ENCODE peak calls at places on chromosomes 4 and X, in six cellular contexts. E, D, Z, G, X and W are unnamed samples.
A peak's percentile ranks its signal among the peaks of the same experiment; 100 is the strongest.

GRCh38 chr4:147509386-147509785 is 28.5 kb downstream of the EDNRA start:
- DNase-seq in D (no peak), Z (no peak), X (no peak), E (no peak), G (no peak), W (no peak)

GRCh38 chr4:16083217-16084191 is at the start of gene PROM1:
- DNase-seq in Z (no peak), X (no peak), D (peak; percentile 37), G (no peak), E (no peak), W (no peak)

GRCh38 chr4:176769519-176769918 is 23.2 kb downstream of the VEGFC start:
- DNase-seq in X (no peak), E (no peak), G (peak; percentile 87), Z (no peak), D (no peak), W (no peak)

GRCh38 chr4:87278335-87278794 is 44.3 kb downstream of the HSD17B13 start:
- DNase-seq in D (no peak), Z (no peak), G (no peak), E (no peak), X (no peak), W (no peak)

GRCh38 chr4:57122959-57123358 is 12.8 kb upstream of the IGFBP7 start:
- DNase-seq in X (no peak), G (no peak), E (no peak), Z (no peak), D (no peak), W (no peak)

GRCh38 chr4:27009539-27009938 is 148.9 kb downstream of the STIM2 start:
- DNase-seq in Z (no peak), E (no peak), G (peak; percentile 10), X (no peak), D (no peak), W (no peak)

GRCh38 chrX:45036161-45036560 is 163.2 kb downstream of the KDM6A start:
- DNase-seq in E (no peak), G (no peak), X (no peak), D (no peak), Z (no peak), W (no peak)

GRCh38 chr4:92235741-92236140 is 68.0 kb upstream of the GRID2 start:
- DNase-seq in D (no peak), E (no peak), X (no peak), G (no peak), Z (no peak), W (no peak)

GRCh38 chrX:1609311-1609710 is 5.5 kb upstream of the ASMT start:
- DNase-seq in E (no peak), G (no peak), Z (no peak), D (no peak), X (no peak), W (no peak)

GRCh38 chr4:114277690-114278089 is 298.2 kb upstream of the ARSJ start:
- DNase-seq in X (no peak), G (peak; percentile 29), E (no peak), D (no peak), Z (no peak), W (no peak)

DNA sequence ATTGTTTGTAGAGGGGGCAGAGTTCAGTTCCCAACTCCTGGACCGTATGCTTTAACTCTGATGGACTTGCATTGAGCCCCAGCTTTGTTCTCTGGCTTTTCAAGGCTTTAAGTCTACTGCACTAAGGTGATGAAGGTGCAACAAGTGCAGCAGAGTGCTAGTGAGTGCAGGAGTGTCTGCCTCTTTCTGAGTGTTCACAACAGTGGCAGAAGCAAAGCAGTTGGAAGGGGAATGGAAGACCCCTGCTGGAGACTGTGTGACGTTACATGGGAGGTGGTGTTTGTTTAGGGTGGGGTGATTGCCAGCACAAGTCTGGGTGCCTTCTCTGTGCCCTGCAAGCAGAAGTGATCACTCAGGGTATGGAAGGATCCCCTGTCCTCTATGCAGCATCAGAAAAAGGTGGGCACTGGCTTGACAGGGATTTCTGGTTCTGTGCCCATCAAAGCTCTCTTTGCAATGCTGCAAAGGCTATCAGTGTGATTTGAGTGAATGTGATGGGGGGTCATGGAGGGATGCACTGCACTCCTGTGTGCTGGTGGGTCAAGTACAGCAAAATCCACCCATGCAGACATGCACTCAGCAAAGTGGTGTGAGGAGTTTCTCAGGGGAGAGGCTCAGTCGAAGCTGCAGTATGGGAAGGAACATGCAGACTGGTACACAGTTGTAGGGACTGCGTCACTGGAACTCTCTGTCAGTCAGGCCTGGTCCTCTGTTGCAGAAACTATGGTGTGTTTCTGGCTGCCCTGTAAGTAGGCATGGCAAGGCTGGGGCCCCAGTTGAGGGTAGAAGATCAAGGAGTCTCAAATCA is 70.9 kb upstream of the UGT2B7 start:
- DNase-seq in G (no peak), E (no peak), Z (no peak), D (peak; percentile 2), X (no peak), W (no peak)
- TF ChIP-seq CTCF in G (no peak), E (no peak), Z (no peak), D (peak; percentile 55), X (no peak), W (no peak)

GRCh38 chrX:17553451-17553850 is 178.5 kb downstream of the NHS start:
- DNase-seq in X (no peak), G (no peak), Z (no peak), E (no peak), D (no peak), W (no peak)

GRCh38 chrX:17547658-17548057 is 172.7 kb downstream of the NHS start:
- DNase-seq in Z (no peak), X (peak; percentile 63), E (no peak), G (no peak), D (peak; percentile 39), W (no peak)

GRCh38 chrX:17552251-17552650 is 177.3 kb downstream of the NHS start:
- DNase-seq in G (no peak), X (no peak), E (no peak), D (no peak), Z (no peak), W (no peak)

GRCh38 chrX:17549005-17549685 is 174.1 kb downstream of the NHS start:
- DNase-seq in X (no peak), Z (no peak), G (no peak), E (no peak), D (no peak), W (no peak)

DNA sequence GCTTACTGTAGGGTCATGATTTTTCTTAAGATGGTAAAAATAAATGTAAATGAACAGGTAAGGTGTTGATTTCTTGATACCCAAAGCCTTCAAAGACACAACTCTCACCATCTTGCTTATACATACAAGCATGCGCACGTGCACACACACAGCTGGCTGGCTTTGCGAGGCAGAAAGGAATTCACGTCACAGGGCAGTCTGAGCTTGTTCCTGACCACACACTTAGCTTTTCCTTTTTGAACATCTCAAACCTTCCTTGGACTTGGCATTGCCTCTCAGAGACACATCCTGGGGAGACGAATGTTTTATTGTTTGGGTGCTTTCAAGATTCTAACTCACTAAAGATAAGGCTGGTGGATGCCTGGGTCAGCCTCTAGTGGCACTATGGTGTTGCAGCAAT is 175.0 kb downstream of the NHS start:
- DNase-seq in Z (no peak), D (no peak), E (no peak), X (no peak), G (no peak), W (no peak)
- TF ChIP-seq CTCF in Z (no peak), D (no peak), E (no peak), X (no peak), G (no peak), W (no peak)

GRCh38 chrX:119696251-119696890 is 3.4 kb upstream of the SEPTIN6 start:
- DNase-seq in Z (no peak), D (no peak), E (no peak), G (no peak), X (no peak), W (no peak)

GRCh38 chrX:119693996-119694451 is 1.1 kb upstream of the SEPTIN6 start:
- DNase-seq in E (no peak), D (no peak), X (no peak), G (no peak), Z (peak; percentile 43), W (no peak)

GRCh38 chrX:119693032-119693995 is at the start of gene SEPTIN6:
- DNase-seq in E (peak; percentile 77), X (peak; percentile 43), Z (peak; percentile 87), G (no peak), D (peak; percentile 51), W (peak; percentile 88)

GRCh38 chrX:119695535-119696050 is 2.6 kb upstream of the SEPTIN6 start:
- DNase-seq in D (no peak), X (no peak), G (no peak), Z (no peak), E (no peak), W (no peak)

DNA sequence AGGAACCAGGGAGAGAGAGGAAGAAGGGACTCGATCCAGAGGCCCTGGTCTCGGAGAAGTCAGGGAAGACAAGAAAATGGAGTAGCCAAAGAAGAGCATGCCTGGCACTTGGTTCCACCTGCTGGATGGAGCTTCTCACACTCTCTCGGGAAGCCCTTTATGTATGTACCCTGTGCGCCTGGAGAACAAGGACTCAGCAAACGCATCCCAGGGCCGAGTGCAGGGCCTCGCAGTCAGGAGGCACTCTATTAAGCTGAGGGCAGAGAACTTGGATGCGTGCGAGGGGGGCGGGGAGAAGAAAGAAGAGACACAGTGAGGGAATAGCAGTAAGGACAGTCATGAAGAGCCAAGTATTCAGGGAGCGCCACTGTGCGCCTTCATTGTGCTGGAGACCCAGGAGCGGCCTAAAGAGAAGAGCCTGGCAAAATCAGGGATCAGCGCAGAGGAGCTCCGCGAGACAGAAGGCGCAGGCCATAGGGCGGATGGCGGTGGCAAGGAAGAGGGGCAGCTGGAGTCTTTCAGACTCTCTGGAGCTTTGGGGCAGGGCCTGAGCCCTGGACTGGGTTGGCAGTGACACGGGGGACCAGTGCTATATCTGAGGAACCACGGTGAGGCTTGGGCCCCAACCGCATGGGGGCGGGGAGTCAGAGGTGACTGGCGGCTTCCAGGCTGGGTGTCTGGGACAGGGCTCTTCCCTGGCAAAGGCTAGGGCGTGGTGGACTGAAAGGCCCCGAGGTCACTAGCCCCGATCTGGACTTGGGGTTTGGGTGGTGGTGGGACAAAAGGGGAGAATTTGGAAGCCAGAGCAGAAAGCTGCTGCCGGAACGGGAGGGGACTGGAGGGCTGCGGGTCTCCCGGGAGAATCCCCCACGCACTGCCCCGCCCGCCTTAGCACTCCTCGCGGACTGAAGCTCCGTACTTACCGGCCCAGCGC is 1.9 kb upstream of the SEPTIN6 start:
- DNase-seq in D (no peak), E (no peak), Z (no peak), X (no peak), G (no peak), W (no peak)
- TF ChIP-seq CTCF in D (no peak), E (no peak), Z (no peak), X (no peak), G (no peak), W (peak; percentile 30)

GRCh38 chr4:23779422-23779821 is 110.4 kb downstream of the PPARGC1A start:
- DNase-seq in G (no peak), E (no peak), D (no peak), Z (no peak), X (no peak), W (no peak)

GRCh38 chr4:23773884-23774636 is 115.8 kb downstream of the PPARGC1A start:
- DNase-seq in Z (no peak), E (no peak), D (no peak), X (no peak), G (no peak), W (no peak)

GRCh38 chr4:23774932-23775331 is 114.9 kb downstream of the PPARGC1A start:
- DNase-seq in Z (no peak), G (no peak), D (no peak), X (no peak), E (no peak), W (no peak)

GRCh38 chr4:23779839-23780238 is 110.0 kb downstream of the PPARGC1A start:
- DNase-seq in E (no peak), G (no peak), D (no peak), X (no peak), Z (no peak), W (no peak)

DNA sequence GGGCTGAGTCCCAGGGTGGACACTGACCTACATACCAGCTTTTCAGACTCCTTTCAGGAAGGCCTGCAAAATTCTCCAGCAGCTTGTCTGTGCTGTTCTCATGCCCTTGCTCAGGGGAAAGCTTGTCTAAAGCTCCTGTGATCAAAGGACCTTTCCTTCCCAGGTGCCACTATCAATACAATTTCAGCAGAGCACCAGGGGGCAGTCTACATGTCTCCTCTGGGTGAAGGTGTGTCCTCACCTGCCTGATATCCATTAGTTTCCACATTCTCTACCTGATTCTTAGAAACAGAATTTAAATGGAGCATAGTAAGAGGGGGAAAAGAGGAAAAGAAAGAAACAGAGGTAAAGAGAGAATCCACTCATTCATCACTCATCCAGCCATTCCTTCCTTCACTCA is 114.2 kb downstream of the PPARGC1A start:
- DNase-seq in X (no peak), D (no peak), E (no peak), G (no peak), Z (no peak), W (no peak)
- TF ChIP-seq CTCF in X (no peak), D (no peak), E (no peak), G (no peak), Z (no peak), W (no peak)